ENCODE peak calls at places on chromosome 1, in seven cellular contexts. Q is cardiac muscle cell; Z is T-helper 1 cell; R is RPMI7951; K is neural crest cell; F is activated CD4-positive, alpha-beta T cell treated with anti-CD3 and anti-CD28 coated beads, Interleukin-2, amount 50 U/mL, for 24 hours; N is stimulated activated CD4-positive, alpha-beta T cell treated with anti-CD3 and anti-CD28 coated beads, Interleukin-15, amount 100 ng/mL, for 24 hours. E is an unnamed sample.

GRCh38 chr1:38209986-38210385 is 163.4 kb upstream of the POU3F1 start:
- DNase-seq in K (no peak), R (no peak), Z (no peak), F (no peak), Q (peak; percentile 1), N (no peak), E (no peak)

GRCh38 chr1:186854102-186854501 is 25.4 kb downstream of the PLA2G4A start:
- DNase-seq in Q (no peak), K (no peak), R (no peak), N (no peak), F (no peak), Z (no peak), E (no peak)

GRCh38 chr1:15246960-15247614 is at the start of gene FHAD1:
- DNase-seq in Z (peak; percentile 18), Q (peak; percentile 83), R (peak; percentile 56), N (peak; percentile 65), F (no peak), K (peak; percentile 62), E (peak; percentile 44)

GRCh38 chr1:45359882-45360513 is 19.8 kb upstream of the MUTYH start:
- DNase-seq in K (peak; percentile 17), Z (peak; percentile 39), R (peak; percentile 58), Q (peak; percentile 85), F (no peak), N (peak; percentile 67), E (peak; percentile 28)

GRCh38 chr1:206816390-206817287 is 44.3 kb upstream of the IL10 start:
- DNase-seq in K (no peak), Q (peak; percentile 89), F (no peak), Z (no peak), N (peak; percentile 48), R (peak; percentile 32), E (peak; percentile 71)

GRCh38 chr1:24866211-24867063 is 63.6 kb downstream of the RUNX3 start:
- DNase-seq in R (no peak), Q (no peak), F (no peak), Z (no peak), N (no peak), K (no peak), E (no peak)

GRCh38 chr1:243482237-243483022 is 226.6 kb downstream of the SDCCAG8 start:
- DNase-seq in K (no peak), Q (peak; percentile 92), Z (no peak), F (no peak), R (no peak), N (peak; percentile 26), E (no peak)

GRCh38 chr1:172946814-172947507 is 103.8 kb downstream of the TNFSF18 start:
- DNase-seq in K (no peak), R (peak; percentile 31), N (no peak), Z (no peak), F (no peak), Q (no peak), E (no peak)

GRCh38 chr1:110166861-110167260 is 16.6 kb downstream of the SLC6A17 start:
- DNase-seq in Q (no peak), F (no peak), R (no peak), Z (no peak), N (no peak), K (no peak), E (no peak)

GRCh38 chr1:39568208-39568607 is 8.4 kb downstream of the PABPC4 start:
- DNase-seq in K (no peak), R (no peak), Q (no peak), Z (no peak), F (no peak), N (no peak), E (no peak)

GRCh38 chr1:94617139-94617805 is 75.7 kb upstream of the F3 start:
- DNase-seq in Q (no peak), K (no peak), R (peak; percentile 97), N (no peak), Z (no peak), F (no peak), E (no peak)

GRCh38 chr1:168135982-168136708 is 585 bp downstream of the GPR161 start:
- DNase-seq in F (no peak), N (peak; percentile 37), Z (no peak), Q (peak; percentile 36), K (peak; percentile 36), R (no peak), E (peak; percentile 27)

GRCh38 chr1:40423264-40423642 is 27.0 kb upstream of the ZFP69B start:
- DNase-seq in R (no peak), F (no peak), Q (no peak), Z (no peak), N (no peak), K (no peak), E (no peak)

GRCh38 chr1:185530215-185530614 is 204.0 kb upstream of the HMCN1 start:
- DNase-seq in R (no peak), Z (no peak), F (no peak), Q (no peak), K (no peak), N (no peak), E (peak; percentile 36)

E was measured in K562.